ENCODE peak calls at places on chromosomes 4 and X, in six cellular contexts. V, M, C, S, H and Y are unnamed samples.

GRCh38 chrX:47608130-47608810 is 11.4 kb downstream of the SYN1 start:
- DNase-seq in H (no peak), C (no peak), V (peak; percentile 42), M (no peak), S (no peak), Y (peak; percentile 76)

GRCh38 chr4:83285022-83285387 is 407 bp upstream of the COQ2 start:
- DNase-seq in H (peak; percentile 5), M (no peak), V (peak; percentile 73), S (peak; percentile 71), C (peak; percentile 25), Y (no peak)

GRCh38 chr4:40846556-40846955 is 96.8 kb downstream of the NSUN7 start:
- DNase-seq in C (no peak), M (no peak), H (no peak), V (no peak), S (no peak), Y (peak; percentile 40)

GRCh38 chr4:83259586-83259985 is 25.0 kb downstream of the COQ2 start:
- DNase-seq in M (no peak), C (no peak), S (no peak), V (no peak), H (no peak), Y (no peak)

GRCh38 chr4:85556293-85556692 is 81.3 kb downstream of the ARHGAP24 start:
- DNase-seq in H (no peak), V (no peak), S (no peak), C (no peak), M (no peak), Y (no peak)

GRCh38 chr4:120156115-120156718 is 89.6 kb upstream of the MAD2L1 start:
- DNase-seq in C (peak; percentile 21), M (peak; percentile 19), H (peak; percentile 13), S (peak; percentile 88), V (peak; percentile 90), Y (no peak)

GRCh38 chr4:2832309-2832980 is 11.2 kb upstream of the ADD1 start:
- DNase-seq in M (no peak), C (no peak), S (no peak), H (no peak), V (no peak), Y (peak; percentile 75)

GRCh38 chr4:101037938-101038413 is 309.4 kb downstream of the PPP3CA start:
- DNase-seq in H (peak; percentile 13), S (peak; percentile 23), C (no peak), M (no peak), V (no peak), Y (no peak)

GRCh38 chr4:95050980-95051688 is 293.4 kb downstream of the BMPR1B start:
- DNase-seq in H (no peak), C (no peak), M (no peak), V (no peak), S (no peak), Y (no peak)

GRCh38 chr4:139815646-139816601 is 150.3 kb downstream of the MGST2 start:
- DNase-seq in V (peak; percentile 83), C (no peak), S (peak; percentile 89), M (peak; percentile 15), H (peak; percentile 23), Y (no peak)

GRCh38 chr4:148095346-148095923 is 346.8 kb downstream of the NR3C2 start:
- DNase-seq in H (no peak), M (no peak), C (no peak), S (no peak), V (no peak), Y (no peak)

GRCh38 chr4:2948895-2949781 is 14.1 kb downstream of the NOP14 start:
- DNase-seq in S (no peak), H (no peak), C (no peak), M (no peak), V (peak; percentile 41), Y (peak; percentile 54)

GRCh38 chr4:168409089-168409801 is 71.0 kb downstream of the DDX60L start:
- DNase-seq in S (peak; percentile 37), M (no peak), V (peak; percentile 40), H (no peak), C (no peak), Y (no peak)

GRCh38 chr4:151438154-151438553 is 29.2 kb downstream of the FHIP1A start:
- DNase-seq in M (no peak), C (no peak), S (no peak), H (no peak), V (no peak), Y (no peak)

GRCh38 chrX:39969099-39969825 is 128.5 kb downstream of the BCOR start:
- DNase-seq in C (no peak), M (no peak), S (peak; percentile 6), V (no peak), H (peak; percentile 13), Y (peak; percentile 58)

GRCh38 chr4:94409375-94409679 is 42.4 kb upstream of the PDLIM5 start:
- DNase-seq in S (no peak), C (no peak), H (no peak), M (no peak), V (no peak), Y (no peak)

GRCh38 chr4:135533053-135533452 is 1331.5 kb upstream of the PABPC4L start:
- DNase-seq in H (no peak), S (no peak), M (no peak), C (no peak), V (no peak), Y (no peak)

GRCh38 chr4:123924536-123924935 is 527.9 kb downstream of the SPRY1 start:
- DNase-seq in H (no peak), S (peak; percentile 22), M (no peak), V (no peak), C (no peak), Y (no peak)

GRCh38 chr4:48153791-48154550 is 19.9 kb upstream of the TXK start:
- DNase-seq in H (no peak), V (no peak), M (no peak), S (no peak), C (no peak), Y (no peak)

GRCh38 chrX:40543661-40544328 is 37.0 kb upstream of the ATP6AP2 start:
- DNase-seq in S (peak; percentile 37), H (peak; percentile 16), M (no peak), C (no peak), V (peak; percentile 64), Y (no peak)

GRCh38 chrX:41799661-41800060 is 75.7 kb downstream of the GPR82 start:
- DNase-seq in S (no peak), V (no peak), C (no peak), H (no peak), M (no peak), Y (no peak)

GRCh38 chr4:142416121-142416520 is 430.0 kb downstream of the INPP4B start:
- DNase-seq in S (peak; percentile 43), H (no peak), C (no peak), V (peak; percentile 64), M (no peak), Y (no peak)